ENCODE peak calls at places on chromosome 19, in ten cellular contexts. One of them, this sample, is unnamed.
A peak's percentile ranks its signal among the peaks of the same experiment; 100 is the strongest.

GRCh38 chr19:42132030-42132628 is at the start of gene POU2F2:
- DNase-seq in iPS DF 6.9: no peak
- DNase-seq in substantia nigra: peak; percentile 27
- DNase-seq in mammary epithelial cell: no peak
- DNase-seq in lung: peak; percentile 30
- DNase-seq in CD8-positive, alpha-beta T cell: peak; percentile 84
- DNase-seq in uterus: no peak
- DNase-seq in neuronal stem cell: no peak
- DNase-seq in CD4-positive, alpha-beta memory T cell: peak; percentile 86
- DNase-seq in tibial nerve: no peak
- DNase-seq in this sample: no peak

GRCh38 chr19:2969104-2969504 is 8.3 kb upstream of the TLE6 start:
- DNase-seq in neuronal stem cell: no peak
- DNase-seq in substantia nigra: no peak
- DNase-seq in iPS DF 6.9: no peak
- DNase-seq in mammary epithelial cell: no peak
- DNase-seq in CD4-positive, alpha-beta memory T cell: no peak
- DNase-seq in lung: no peak
- DNase-seq in uterus: peak; percentile 79
- DNase-seq in tibial nerve: no peak
- DNase-seq in CD8-positive, alpha-beta T cell: no peak
- DNase-seq in this sample: no peak

GRCh38 chr19:309206-309565 is 18.0 kb upstream of the PLPP2 start:
- DNase-seq in neuronal stem cell: no peak
- DNase-seq in substantia nigra: no peak
- DNase-seq in uterus: peak; percentile 6
- DNase-seq in mammary epithelial cell: no peak
- DNase-seq in tibial nerve: no peak
- DNase-seq in CD8-positive, alpha-beta T cell: no peak
- DNase-seq in lung: no peak
- DNase-seq in CD4-positive, alpha-beta memory T cell: no peak
- DNase-seq in iPS DF 6.9: no peak
- DNase-seq in this sample: no peak

GRCh38 chr19:42129399-42130253 is 2.6 kb downstream of the POU2F2 start:
- DNase-seq in substantia nigra: no peak
- DNase-seq in mammary epithelial cell: peak; percentile 82
- DNase-seq in neuronal stem cell: no peak
- DNase-seq in tibial nerve: no peak
- DNase-seq in lung: peak; percentile 29
- DNase-seq in CD8-positive, alpha-beta T cell: no peak
- DNase-seq in CD4-positive, alpha-beta memory T cell: no peak
- DNase-seq in iPS DF 6.9: no peak
- DNase-seq in uterus: no peak
- DNase-seq in this sample: peak; percentile 40

GRCh38 chr19:4362871-4363545 is 19.6 kb downstream of the MPND start:
- DNase-seq in uterus: no peak
- DNase-seq in tibial nerve: no peak
- DNase-seq in iPS DF 6.9: no peak
- DNase-seq in mammary epithelial cell: no peak
- DNase-seq in neuronal stem cell: no peak
- DNase-seq in substantia nigra: no peak
- DNase-seq in CD8-positive, alpha-beta T cell: no peak
- DNase-seq in CD4-positive, alpha-beta memory T cell: no peak
- DNase-seq in lung: no peak
- DNase-seq in this sample: no peak

GRCh38 chr19:45446295-45446694 is 21.5 kb upstream of the FOSB start:
- DNase-seq in uterus: no peak
- DNase-seq in tibial nerve: no peak
- DNase-seq in substantia nigra: no peak
- DNase-seq in CD4-positive, alpha-beta memory T cell: no peak
- DNase-seq in iPS DF 6.9: no peak
- DNase-seq in neuronal stem cell: no peak
- DNase-seq in CD8-positive, alpha-beta T cell: no peak
- DNase-seq in mammary epithelial cell: peak; percentile 38
- DNase-seq in lung: no peak
- DNase-seq in this sample: no peak

GRCh38 chr19:1857648-1858326 is 5.6 kb downstream of the KLF16 start:
- DNase-seq in uterus: no peak
- DNase-seq in CD8-positive, alpha-beta T cell: no peak
- DNase-seq in iPS DF 6.9: no peak
- DNase-seq in lung: no peak
- DNase-seq in substantia nigra: no peak
- DNase-seq in mammary epithelial cell: no peak
- DNase-seq in CD4-positive, alpha-beta memory T cell: no peak
- DNase-seq in neuronal stem cell: no peak
- DNase-seq in tibial nerve: no peak
- DNase-seq in this sample: peak; percentile 89

GRCh38 chr19:2274937-2275535 is 6.9 kb downstream of the PEAK3 start:
- DNase-seq in substantia nigra: peak; percentile 31
- DNase-seq in lung: peak; percentile 68
- DNase-seq in CD8-positive, alpha-beta T cell: no peak
- DNase-seq in tibial nerve: no peak
- DNase-seq in iPS DF 6.9: peak; percentile 68
- DNase-seq in neuronal stem cell: no peak
- DNase-seq in CD4-positive, alpha-beta memory T cell: peak; percentile 56
- DNase-seq in uterus: no peak
- DNase-seq in mammary epithelial cell: peak; percentile 44
- DNase-seq in this sample: peak; percentile 83

DNA sequence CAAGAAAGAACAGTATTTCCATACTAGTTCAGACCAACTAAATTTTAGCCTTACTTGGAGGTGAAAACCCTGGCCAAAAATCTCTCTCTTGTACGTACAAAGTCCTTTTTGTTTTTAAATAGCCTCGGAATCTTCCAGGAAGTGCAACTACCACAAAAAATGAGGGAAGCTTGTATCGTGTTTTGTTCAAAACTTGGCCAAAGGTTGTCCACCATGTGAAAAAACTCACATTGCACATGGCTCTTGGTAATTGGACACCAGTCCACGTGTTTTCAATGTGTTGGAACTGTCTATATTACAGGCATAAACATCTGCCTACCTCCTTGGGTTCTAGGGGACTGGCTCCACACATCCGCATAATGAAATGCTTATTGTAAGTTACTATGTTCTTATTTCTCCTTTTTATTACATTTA is 15.2 kb upstream of the STRN4 start:
- DNase-seq in uterus: no peak
- DNase-seq in neuronal stem cell: no peak
- DNase-seq in iPS DF 6.9: no peak
- DNase-seq in mammary epithelial cell: no peak
- DNase-seq in substantia nigra: no peak
- DNase-seq in CD4-positive, alpha-beta memory T cell: no peak
- DNase-seq in tibial nerve: no peak
- DNase-seq in lung: no peak
- DNase-seq in CD8-positive, alpha-beta T cell: no peak
- DNase-seq in this sample: no peak
- H3K27ac ChIP-seq in uterus: no peak overlapping the region
- H3K27ac ChIP-seq in neuronal stem cell: no peak overlapping the region
- H3K27ac ChIP-seq in iPS DF 6.9: no peak overlapping the region
- H3K27ac ChIP-seq in mammary epithelial cell: peak overlapping the region; percentile 11
- H3K27ac ChIP-seq in substantia nigra: no peak overlapping the region
- H3K27ac ChIP-seq in CD4-positive, alpha-beta memory T cell: no peak overlapping the region
- H3K27ac ChIP-seq in tibial nerve: peak overlapping the region; percentile 86
- H3K27ac ChIP-seq in lung: no peak overlapping the region
- H3K27ac ChIP-seq in CD8-positive, alpha-beta T cell: no peak overlapping the region
- H3K27ac ChIP-seq in this sample: no peak overlapping the region

DNA sequence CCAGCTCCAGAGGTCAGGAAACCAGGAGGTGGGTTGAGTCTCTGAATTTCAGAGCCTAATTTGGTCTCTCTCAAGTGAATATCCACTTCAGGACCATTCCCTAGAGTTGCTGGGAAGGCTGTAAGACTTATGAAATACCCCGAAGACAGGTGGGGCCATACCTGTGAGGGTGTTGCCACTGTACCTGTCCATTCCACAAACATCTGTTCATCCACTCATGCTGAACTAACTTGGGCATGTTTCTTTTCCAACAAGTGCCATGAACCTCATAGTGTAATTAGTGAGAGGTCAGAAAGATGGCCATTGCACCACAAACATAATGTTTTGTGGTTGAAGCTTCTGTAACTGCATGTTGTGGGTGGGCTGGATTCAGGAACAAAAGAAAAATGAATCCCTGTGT is 7.8 kb downstream of the ILF3 start:
- DNase-seq in substantia nigra: no peak
- DNase-seq in CD4-positive, alpha-beta memory T cell: no peak
- DNase-seq in mammary epithelial cell: no peak
- DNase-seq in CD8-positive, alpha-beta T cell: no peak
- DNase-seq in lung: no peak
- DNase-seq in neuronal stem cell: no peak
- DNase-seq in uterus: no peak
- DNase-seq in tibial nerve: no peak
- DNase-seq in iPS DF 6.9: no peak
- DNase-seq in this sample: no peak
- H3K27ac ChIP-seq in substantia nigra: no peak overlapping the region
- H3K27ac ChIP-seq in CD4-positive, alpha-beta memory T cell: no peak overlapping the region
- H3K27ac ChIP-seq in mammary epithelial cell: no peak overlapping the region
- H3K27ac ChIP-seq in CD8-positive, alpha-beta T cell: no peak overlapping the region
- H3K27ac ChIP-seq in lung: no peak overlapping the region
- H3K27ac ChIP-seq in neuronal stem cell: no peak overlapping the region
- H3K27ac ChIP-seq in uterus: no peak overlapping the region
- H3K27ac ChIP-seq in tibial nerve: no peak overlapping the region
- H3K27ac ChIP-seq in iPS DF 6.9: no peak overlapping the region
- H3K27ac ChIP-seq in this sample: no peak overlapping the region

DNA sequence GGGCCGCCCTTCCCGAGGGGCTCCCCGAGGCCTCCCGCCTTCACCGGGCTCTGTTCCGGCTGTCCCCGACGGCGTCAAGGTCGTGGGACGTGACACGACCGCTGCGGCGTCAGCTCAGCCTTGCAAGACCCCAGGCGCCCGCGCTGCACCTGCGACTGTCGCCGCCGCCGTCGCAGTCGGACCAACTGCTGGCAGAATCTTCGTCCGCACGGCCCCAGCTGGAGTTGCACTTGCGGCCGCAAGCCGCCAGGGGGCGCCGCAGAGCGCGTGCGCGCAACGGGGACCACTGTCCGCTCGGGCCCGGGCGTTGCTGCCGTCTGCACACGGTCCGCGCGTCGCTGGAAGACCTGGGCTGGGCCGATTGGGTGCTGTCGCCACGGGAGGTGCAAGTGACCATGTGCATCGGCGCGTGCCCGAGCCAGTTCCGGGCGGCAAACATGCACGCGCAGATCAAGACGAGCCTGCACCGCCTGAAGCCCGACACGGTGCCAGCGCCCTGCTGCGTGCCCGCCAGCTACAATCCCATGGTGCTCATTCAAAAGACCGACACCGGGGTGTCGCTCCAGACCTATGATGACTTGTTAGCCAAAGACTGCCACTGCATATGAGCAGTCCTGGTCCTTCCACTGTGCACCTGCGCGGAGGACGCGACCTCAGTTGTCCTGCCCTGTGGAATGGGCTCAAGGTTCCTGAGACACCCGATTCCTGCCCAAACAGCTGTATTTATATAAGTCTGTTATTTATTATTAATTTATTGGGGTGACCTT is 2.6 kb downstream of the GDF15 start:
- DNase-seq in uterus: peak; percentile 70
- DNase-seq in substantia nigra: peak; percentile 40
- DNase-seq in mammary epithelial cell: peak; percentile 43
- DNase-seq in CD4-positive, alpha-beta memory T cell: peak; percentile 68
- DNase-seq in lung: peak; percentile 85
- DNase-seq in neuronal stem cell: peak; percentile 76
- DNase-seq in CD8-positive, alpha-beta T cell: peak; percentile 68
- DNase-seq in tibial nerve: peak; percentile 61
- DNase-seq in iPS DF 6.9: no peak
- DNase-seq in this sample: peak; percentile 81
- H3K27ac ChIP-seq in uterus: no peak overlapping the region
- H3K27ac ChIP-seq in substantia nigra: no peak overlapping the region
- H3K27ac ChIP-seq in mammary epithelial cell: no peak overlapping the region
- H3K27ac ChIP-seq in CD4-positive, alpha-beta memory T cell: no peak overlapping the region
- H3K27ac ChIP-seq in lung: peak overlapping the region; percentile 61
- H3K27ac ChIP-seq in neuronal stem cell: no peak overlapping the region
- H3K27ac ChIP-seq in CD8-positive, alpha-beta T cell: no peak overlapping the region
- H3K27ac ChIP-seq in tibial nerve: peak overlapping the region; percentile 38
- H3K27ac ChIP-seq in iPS DF 6.9: no peak overlapping the region
- H3K27ac ChIP-seq in this sample: no peak overlapping the region

GRCh38 chr19:46615966-46616365 is 8.9 kb downstream of the PTGIR start:
- DNase-seq in uterus: no peak
- DNase-seq in mammary epithelial cell: no peak
- DNase-seq in iPS DF 6.9: no peak
- DNase-seq in tibial nerve: no peak
- DNase-seq in lung: no peak
- DNase-seq in CD8-positive, alpha-beta T cell: no peak
- DNase-seq in substantia nigra: no peak
- DNase-seq in CD4-positive, alpha-beta memory T cell: no peak
- DNase-seq in neuronal stem cell: no peak
- DNase-seq in this sample: no peak

GRCh38 chr19:46617566-46618079 is 7.3 kb downstream of the PTGIR start:
- DNase-seq in mammary epithelial cell: no peak
- DNase-seq in substantia nigra: no peak
- DNase-seq in lung: no peak
- DNase-seq in iPS DF 6.9: no peak
- DNase-seq in CD8-positive, alpha-beta T cell: no peak
- DNase-seq in CD4-positive, alpha-beta memory T cell: no peak
- DNase-seq in neuronal stem cell: no peak
- DNase-seq in tibial nerve: no peak
- DNase-seq in uterus: no peak
- DNase-seq in this sample: no peak

GRCh38 chr19:46618670-46619231 is 6.1 kb downstream of the PTGIR start:
- DNase-seq in lung: no peak
- DNase-seq in mammary epithelial cell: no peak
- DNase-seq in uterus: no peak
- DNase-seq in iPS DF 6.9: no peak
- DNase-seq in neuronal stem cell: no peak
- DNase-seq in substantia nigra: no peak
- DNase-seq in tibial nerve: no peak
- DNase-seq in CD4-positive, alpha-beta memory T cell: peak; percentile 24
- DNase-seq in CD8-positive, alpha-beta T cell: no peak
- DNase-seq in this sample: no peak

GRCh38 chr19:46614114-46614701 is 10.7 kb downstream of the PTGIR start:
- DNase-seq in mammary epithelial cell: peak; percentile 47
- DNase-seq in neuronal stem cell: peak; percentile 78
- DNase-seq in iPS DF 6.9: no peak
- DNase-seq in lung: peak; percentile 81
- DNase-seq in substantia nigra: peak; percentile 27
- DNase-seq in CD8-positive, alpha-beta T cell: peak; percentile 75
- DNase-seq in CD4-positive, alpha-beta memory T cell: peak; percentile 70
- DNase-seq in tibial nerve: peak; percentile 81
- DNase-seq in uterus: peak; percentile 88
- DNase-seq in this sample: peak; percentile 71

GRCh38 chr19:46616631-46617322 is 8.1 kb downstream of the PTGIR start:
- DNase-seq in mammary epithelial cell: peak; percentile 44
- DNase-seq in tibial nerve: no peak
- DNase-seq in neuronal stem cell: no peak
- DNase-seq in iPS DF 6.9: no peak
- DNase-seq in lung: no peak
- DNase-seq in CD8-positive, alpha-beta T cell: no peak
- DNase-seq in CD4-positive, alpha-beta memory T cell: no peak
- DNase-seq in uterus: no peak
- DNase-seq in substantia nigra: no peak
- DNase-seq in this sample: no peak
- H3K27ac ChIP-seq in mammary epithelial cell: no peak overlapping the region
- H3K27ac ChIP-seq in tibial nerve: peak overlapping the region; percentile 50
- H3K27ac ChIP-seq in neuronal stem cell: no peak overlapping the region
- H3K27ac ChIP-seq in iPS DF 6.9: no peak overlapping the region
- H3K27ac ChIP-seq in lung: no peak overlapping the region
- H3K27ac ChIP-seq in CD8-positive, alpha-beta T cell: no peak overlapping the region
- H3K27ac ChIP-seq in CD4-positive, alpha-beta memory T cell: no peak overlapping the region
- H3K27ac ChIP-seq in uterus: no peak overlapping the region
- H3K27ac ChIP-seq in substantia nigra: peak overlapping the region; percentile 21
- H3K27ac ChIP-seq in this sample: no peak overlapping the region